ENCODE peak calls at places on chromosomes 13 and 19, in seven cellular contexts. G is SK-N-SH, V is K562, H is H1, Q is HCT116, W is HepG2, J is GM12878. R is an unnamed sample.

GRCh38 chr19:2977686-2978466 is 512 bp downstream of the TLE6 start:
- DNase-seq in G (no peak), V (peak), H (no peak), Q (no peak), W (no peak), J (no peak), R (peak)

GRCh38 chr19:14770944-14771839 is 7.2 kb downstream of the ADGRE2 start:
- DNase-seq in G (no peak), V (no peak), H (no peak), Q (no peak), W (no peak), J (no peak), R (no peak)

GRCh38 chr13:99434258-99434788 is 66.9 kb upstream of the TM9SF2 start:
- DNase-seq in G (no peak), V (peak), H (no peak), Q (no peak), W (peak), J (no peak), R (no peak)

GRCh38 chr19:29389495-29389894 is 136.3 kb upstream of the VSTM2B start:
- DNase-seq in G (no peak), V (no peak), H (no peak), Q (no peak), W (no peak), J (no peak), R (peak)

GRCh38 chr13:48158290-48158689 is 63.4 kb upstream of the MED4 start:
- DNase-seq in G (no peak), V (no peak), H (no peak), Q (no peak), W (no peak), J (peak), R (no peak)

GRCh38 chr19:6739884-6740588 is 556 bp downstream of the TRIP10 start:
- DNase-seq in G (peak), V (peak), H (no peak), Q (no peak), W (no peak), J (no peak), R (no peak)

GRCh38 chr19:36837525-36837901 is 674 bp downstream of the ZNF790 start:
- DNase-seq in G (no peak), V (no peak), H (no peak), Q (no peak), W (peak), J (no peak), R (no peak)

GRCh38 chr19:52099497-52100138 is 4.1 kb upstream of the ZNF841 start:
- DNase-seq in G (no peak), V (no peak), H (no peak), Q (no peak), W (peak), J (no peak), R (no peak)

GRCh38 chr13:98507060-98507797 is 69.7 kb downstream of the STK24 start:
- DNase-seq in G (peak), V (no peak), H (peak), Q (no peak), W (peak), J (no peak), R (no peak)

GRCh38 chr19:33883869-33884519 is 87.3 kb downstream of the KCTD15 start:
- DNase-seq in G (peak), V (no peak), H (peak), Q (no peak), W (no peak), J (no peak), R (no peak)

GRCh38 chr19:4534836-4535658 is at the start of gene PLIN5:
- DNase-seq in G (peak), V (peak), H (peak), Q (peak), W (peak), J (peak), R (peak)

GRCh38 chr19:34667349-34668076 is 9.4 kb downstream of the SCGB2B2 start:
- DNase-seq in G (no peak), V (peak), H (no peak), Q (no peak), W (peak), J (no peak), R (peak)

GRCh38 chr19:45376045-45376724 is 5.8 kb upstream of the ERCC2 start:
- DNase-seq in G (peak), V (no peak), H (no peak), Q (peak), W (peak), J (no peak), R (no peak)

GRCh38 chr19:47719047-47719885 is 6.0 kb downstream of the EHD2 start:
- DNase-seq in G (peak), V (no peak), H (no peak), Q (no peak), W (peak), J (no peak), R (no peak)

GRCh38 chr19:14413765-14414171 is 5.4 kb downstream of the DDX39A start:
- DNase-seq in G (peak), V (peak), H (no peak), Q (no peak), W (no peak), J (no peak), R (no peak)

GRCh38 chr13:23554000-23554399 is 16.2 kb upstream of the TNFRSF19 start:
- DNase-seq in G (no peak), V (no peak), H (no peak), Q (peak), W (no peak), J (no peak), R (no peak)

GRCh38 chr13:82747948-82748347 is 1134.3 kb downstream of the SLITRK1 start:
- DNase-seq in G (no peak), V (no peak), H (no peak), Q (no peak), W (no peak), J (no peak), R (no peak)

GRCh38 chr13:44921478-44921877 is 67.8 kb downstream of the NUFIP1 start:
- DNase-seq in G (no peak), V (no peak), H (no peak), Q (no peak), W (peak), J (no peak), R (no peak)

GRCh38 chr19:48992571-48993174 is 436 bp downstream of the GYS1 start:
- DNase-seq in G (peak), V (peak), H (no peak), Q (no peak), W (no peak), J (no peak), R (no peak)

GRCh38 chr19:48994035-48994386 is 324 bp downstream of the RUVBL2 start:
- DNase-seq in G (no peak), V (no peak), H (no peak), Q (no peak), W (no peak), J (no peak), R (no peak)

GRCh38 chr19:48999481-49000325 is 6.0 kb downstream of the RUVBL2 start:
- DNase-seq in G (peak), V (peak), H (peak), Q (no peak), W (no peak), J (no peak), R (peak)

GRCh38 chr19:48993175-48994034 is at the start of the genes GYS1 and RUVBL2:
- DNase-seq in G (peak), V (peak), H (peak), Q (peak), W (peak), J (peak), R (peak)

DNA sequence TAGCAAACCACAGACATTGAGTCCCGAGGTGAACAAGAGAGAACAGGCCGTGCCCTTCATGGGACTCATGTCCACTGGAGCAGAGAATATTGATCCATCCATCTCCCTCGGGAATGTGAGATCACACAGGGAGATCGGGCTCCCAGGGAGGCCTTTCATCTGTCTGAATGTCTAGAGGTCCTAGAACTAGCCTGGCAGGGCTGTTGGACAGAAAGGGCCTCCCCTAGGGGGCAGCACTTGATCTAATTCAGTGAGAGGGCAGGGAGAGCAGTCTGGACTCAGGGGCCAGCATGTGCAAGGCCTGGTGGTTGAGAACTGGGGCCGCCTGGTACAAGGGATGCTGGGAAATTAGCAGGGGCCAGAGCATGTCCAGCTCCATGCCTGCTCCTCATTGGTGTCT is 4.3 kb downstream of the RUVBL2 start:
- DNase-seq in G (peak), V (peak), H (no peak), Q (peak), W (peak), J (no peak), R (peak)
- TF ChIP-seq JUND in G (no peak), V (no peak), H (no peak), Q (no peak), W (no peak), J (no peak), R (no peak)

GRCh38 chr19:7748756-7749155 is 1.4 kb upstream of the CD209 start:
- DNase-seq in G (no peak), V (no peak), H (peak), Q (peak), W (peak), J (no peak), R (peak)
- TF ChIP-seq JUND in G (no peak), V (no peak), H (no peak), Q (no peak), W (no peak), J (no peak), R (no peak)

DNA sequence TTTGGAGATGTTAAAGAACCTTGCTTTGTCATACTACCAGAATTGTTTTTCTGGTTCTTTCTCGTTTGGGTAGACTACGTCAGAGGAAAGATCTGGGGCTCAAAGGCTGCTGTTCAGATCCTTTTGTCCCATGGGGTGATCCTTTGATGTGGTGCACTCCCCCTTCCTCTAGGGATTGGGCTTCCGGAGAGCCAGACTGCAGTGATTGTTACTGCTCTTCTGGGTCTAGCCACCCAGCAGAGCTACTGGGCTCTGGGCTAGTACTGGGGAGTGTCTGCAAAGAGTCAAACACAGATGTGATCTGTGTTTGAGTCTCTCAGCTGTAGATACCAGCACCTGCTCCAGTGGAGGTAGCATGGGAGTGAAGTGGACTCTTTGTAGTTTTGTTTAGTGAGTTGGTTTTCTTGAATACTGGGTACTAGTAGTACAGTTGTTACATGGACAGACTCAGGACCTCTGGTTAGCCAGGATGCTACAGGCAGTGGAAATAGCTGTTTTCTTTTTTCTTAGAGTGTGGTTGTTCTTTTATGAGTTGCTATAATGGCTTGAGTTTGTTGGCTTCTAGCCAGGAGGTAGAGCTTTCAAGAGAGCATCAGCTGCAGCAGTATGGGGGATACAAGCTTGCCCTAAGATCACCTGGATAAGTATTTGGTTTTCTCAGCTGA is 34.4 kb downstream of the DNAJC15 start:
- DNase-seq in G (no peak), V (no peak), H (no peak), Q (peak), W (peak), J (no peak), R (no peak)
- TF ChIP-seq JUND in G (no peak), V (no peak), H (no peak), Q (peak), W (no peak), J (no peak), R (no peak)

DNA sequence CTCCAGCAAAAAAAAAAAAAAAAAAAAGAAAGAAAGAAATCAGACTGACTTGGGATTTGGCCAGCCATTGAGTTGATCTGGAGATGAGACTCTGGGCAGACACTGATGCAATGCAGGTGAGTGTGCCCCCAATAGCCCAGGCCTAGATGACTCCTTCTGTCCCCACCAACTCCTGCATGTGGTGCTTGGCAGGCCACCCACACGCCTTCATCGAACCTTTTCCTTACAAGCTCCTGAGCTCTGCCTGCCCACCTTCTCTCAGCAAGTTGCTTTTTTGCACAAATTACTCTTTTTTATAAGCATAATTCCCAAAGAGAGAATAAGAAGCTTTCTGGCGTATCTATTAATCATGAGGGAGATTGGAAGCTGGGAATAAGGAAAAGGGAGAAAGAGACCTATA is 97.9 kb upstream of the MBNL2 start:
- DNase-seq in G (no peak), V (no peak), H (no peak), Q (no peak), W (no peak), J (no peak), R (no peak)
- TF ChIP-seq JUND in G (no peak), V (no peak), H (no peak), Q (no peak), W (no peak), J (no peak), R (no peak)

GRCh38 chr13:30766957-30767603 is 31.7 kb downstream of the ALOX5AP start:
- DNase-seq in G (no peak), V (no peak), H (no peak), Q (no peak), W (no peak), J (peak), R (no peak)
- TF ChIP-seq JUND in G (no peak), V (no peak), H (no peak), Q (no peak), W (no peak), J (no peak), R (no peak)

GRCh38 chr13:97300871-97301270 is 78.7 kb downstream of the MBNL2 start:
- DNase-seq in G (peak), V (no peak), H (no peak), Q (no peak), W (no peak), J (no peak), R (no peak)
- TF ChIP-seq JUND in G (no peak), V (no peak), H (no peak), Q (no peak), W (no peak), J (no peak), R (no peak)

GRCh38 chr19:46635920-46636761 is at the start of gene GNG8:
- DNase-seq in G (no peak), V (peak), H (no peak), Q (no peak), W (no peak), J (no peak), R (no peak)
- TF ChIP-seq JUND in G (no peak), V (no peak), H (no peak), Q (no peak), W (no peak), J (no peak), R (no peak)

DNA sequence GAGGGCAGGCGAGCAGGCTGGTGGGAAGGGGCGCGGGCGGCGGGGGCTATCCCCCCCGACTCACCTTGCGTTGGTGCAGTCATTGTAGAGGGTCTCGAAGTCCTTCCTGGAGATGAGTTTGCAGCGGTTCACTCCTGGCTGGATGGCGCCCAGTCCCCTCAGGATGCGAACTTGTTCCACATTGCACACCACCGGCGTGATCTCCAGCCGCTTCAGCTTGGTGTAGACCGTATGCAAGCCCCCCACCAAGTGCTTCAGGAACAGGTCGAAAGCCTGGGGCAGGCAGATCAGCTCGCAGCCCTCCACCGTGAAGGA is 1.2 kb downstream of the DACH1 start:
- DNase-seq in G (peak), V (no peak), H (no peak), Q (no peak), W (no peak), J (no peak), R (no peak)
- TF ChIP-seq JUND in G (no peak), V (no peak), H (no peak), Q (no peak), W (no peak), J (no peak), R (no peak)

DNA sequence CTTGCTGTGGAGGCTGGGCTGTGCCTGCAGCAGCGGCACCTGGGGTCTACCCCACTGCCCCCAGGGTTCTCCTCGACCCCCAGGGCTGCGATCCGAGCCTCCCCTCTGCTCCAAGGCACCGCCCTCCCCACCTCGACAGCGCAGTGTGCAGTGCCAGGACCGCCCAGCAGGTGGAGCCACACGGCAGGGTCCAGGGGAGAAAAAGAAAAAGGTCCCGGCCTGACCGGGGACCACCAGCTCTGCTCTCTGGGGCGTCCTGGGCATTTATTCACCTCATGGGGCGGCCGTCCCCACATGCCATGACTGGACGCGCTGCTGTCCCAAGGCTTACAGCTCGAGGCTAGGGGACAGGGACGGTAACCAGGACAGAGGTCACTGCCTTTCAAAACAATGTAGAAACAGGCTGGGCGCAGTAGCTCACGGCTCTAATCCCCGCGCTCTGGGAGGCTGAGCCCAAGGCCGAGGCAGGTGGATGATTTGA is 10.6 kb downstream of the REXO1 start:
- DNase-seq in G (peak), V (peak), H (no peak), Q (no peak), W (peak), J (no peak), R (peak)
- TF ChIP-seq JUND in G (no peak), V (no peak), H (no peak), Q (no peak), W (no peak), J (no peak), R (no peak)

R was measured in T47D.